ENCODE peak calls at places on chromosomes 5 and 9, in nine cellular contexts. P is suprapubic skin, N is HCT116, E is pancreas, Q is testis, A is right atrium auricular region, T is cardiac muscle cell, O is ovary, X is cardiac fibroblast. F is an unnamed sample.

GRCh38 chr9:125999504-125999881 is 252.3 kb downstream of the PBX3 start:
- DNase-seq in P (no peak), X (no peak), O (no peak), A (no peak), Q (no peak), T (no peak), E (no peak), N (no peak), F (no peak)

GRCh38 chr5:176542135-176542595 is 5.0 kb upstream of the RNF44 start:
- DNase-seq in O (peak; percentile 55), P (no peak), E (peak; percentile 36), Q (peak; percentile 55), N (no peak), A (no peak), X (no peak), T (no peak), F (no peak)

GRCh38 chr9:132075853-132076252 is 3.8 kb downstream of the MED27 start:
- DNase-seq in Q (no peak), A (no peak), T (no peak), P (no peak), X (no peak), E (no peak), N (no peak), O (no peak), F (no peak)

GRCh38 chr5:54205453-54205852 is 104.9 kb downstream of the ARL15 start:
- DNase-seq in X (no peak), E (no peak), N (no peak), O (no peak), T (no peak), A (no peak), Q (no peak), P (no peak), F (no peak)

GRCh38 chr9:129164246-129164930 is 13.7 kb downstream of the IER5L start:
- DNase-seq in E (peak; percentile 55), T (no peak), A (peak; percentile 86), X (peak; percentile 55), Q (peak; percentile 74), P (no peak), N (no peak), O (peak; percentile 45), F (no peak)

GRCh38 chr9:108634164-108634563 is 221.6 kb downstream of the ACTL7B start:
- DNase-seq in X (peak; percentile 58), T (no peak), E (no peak), P (no peak), Q (no peak), N (peak; percentile 12), O (no peak), A (no peak), F (no peak)

GRCh38 chr9:31590091-31590490 is 794.4 kb upstream of the ACO1 start:
- DNase-seq in O (no peak), N (no peak), X (peak; percentile 29), P (no peak), Q (no peak), E (no peak), A (no peak), T (no peak), F (no peak)

GRCh38 chr5:149677721-149678120 is 52.4 kb upstream of the PPARGC1B start:
- DNase-seq in N (no peak), P (no peak), A (no peak), E (no peak), O (no peak), T (no peak), X (no peak), Q (no peak), F (peak; percentile 36)

GRCh38 chr5:53024535-53024934 is 35.4 kb downstream of the ITGA2 start:
- DNase-seq in E (no peak), T (no peak), X (no peak), N (no peak), Q (no peak), A (no peak), P (no peak), O (no peak), F (no peak)

GRCh38 chr5:142246263-142246662 is 78.6 kb downstream of the SPRY4 start:
- DNase-seq in T (no peak), Q (peak; percentile 76), N (no peak), P (no peak), A (peak; percentile 65), O (no peak), X (peak; percentile 53), E (peak; percentile 18), F (no peak)

GRCh38 chr9:33222031-33222430 is 17.9 kb upstream of the SPINK4 start:
- DNase-seq in X (no peak), E (no peak), T (no peak), A (no peak), P (no peak), Q (no peak), N (no peak), O (no peak), F (no peak)

GRCh38 chr9:33225319-33226152 is 14.4 kb upstream of the SPINK4 start:
- DNase-seq in O (peak; percentile 57), Q (peak; percentile 80), N (peak; percentile 68), X (peak; percentile 87), P (no peak), T (peak; percentile 71), A (peak; percentile 73), E (peak; percentile 74), F (peak; percentile 61)

GRCh38 chr9:33220681-33221567 is 19.0 kb upstream of the SPINK4 start:
- DNase-seq in P (no peak), A (no peak), N (no peak), X (no peak), Q (no peak), E (no peak), O (no peak), T (no peak), F (no peak)

GRCh38 chr9:33221568-33221884 is 18.4 kb upstream of the SPINK4 start:
- DNase-seq in A (no peak), E (no peak), T (no peak), N (no peak), P (no peak), Q (no peak), O (no peak), X (no peak), F (no peak)

GRCh38 chr9:33223696-33224095 is 16.3 kb upstream of the SPINK4 start:
- DNase-seq in P (no peak), T (no peak), N (no peak), O (no peak), X (peak; percentile 45), A (no peak), Q (peak; percentile 25), E (no peak), F (no peak)
- TF ChIP-seq CTCF in P (no peak), T (peak; percentile 35), N (peak; percentile 38), O (no peak), X (peak; percentile 21), A (no peak), Q (no peak), E (no peak), F (no peak)

GRCh38 chr9:14351206-14351605 is 37.3 kb upstream of the NFIB start:
- DNase-seq in O (no peak), E (no peak), N (no peak), Q (no peak), T (no peak), X (no peak), A (no peak), P (no peak), F (no peak)
- H3K4me3 ChIP-seq in O (no peak overlapping the region), E (no peak overlapping the region), N (no peak overlapping the region), Q (no peak overlapping the region), T (no peak overlapping the region), X (no peak overlapping the region), A (no peak overlapping the region), P (peak overlapping the region; percentile 61), F (no peak overlapping the region)

DNA sequence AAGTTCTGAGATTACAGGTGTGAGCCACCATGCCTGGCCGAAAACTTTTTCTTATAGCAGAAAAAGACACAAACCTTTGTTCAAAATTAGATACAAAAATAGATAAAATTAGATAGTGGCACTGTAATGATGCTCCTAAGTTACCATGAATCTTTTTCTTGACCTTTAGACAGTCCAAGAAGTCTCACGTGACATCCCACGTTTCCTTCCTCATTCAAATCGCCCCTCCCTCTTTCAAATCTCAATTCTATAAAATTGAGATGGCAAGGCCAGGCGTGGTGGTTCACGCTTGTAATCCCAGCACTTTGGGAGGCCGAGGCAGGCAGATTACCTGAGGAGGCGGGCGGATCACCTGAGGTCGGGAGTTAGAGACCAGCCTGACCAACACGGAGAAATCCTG is 7.7 kb upstream of the ZCCHC10 start:
- DNase-seq in E (no peak), Q (no peak), T (no peak), N (no peak), O (no peak), X (no peak), P (no peak), A (no peak), F (no peak)
- TF ChIP-seq CTCF in E (no peak), Q (no peak), T (no peak), N (no peak), O (no peak), X (no peak), P (no peak), A (no peak), F (no peak)

GRCh38 chr9:77019810-77020437 is 469 bp downstream of the FOXB2 start:
- DNase-seq in X (no peak), Q (no peak), N (no peak), O (no peak), E (no peak), P (no peak), T (no peak), A (no peak), F (no peak)

GRCh38 chr9:77019010-77019809 is at the start of gene FOXB2:
- DNase-seq in X (no peak), A (no peak), P (no peak), N (no peak), T (no peak), E (no peak), Q (no peak), O (no peak), F (no peak)

GRCh38 chr9:77021928-77022782 is 2.7 kb downstream of the FOXB2 start:
- DNase-seq in Q (no peak), O (no peak), T (no peak), P (no peak), A (no peak), E (no peak), N (no peak), X (no peak), F (no peak)

GRCh38 chr9:77021289-77021927 is 2.0 kb downstream of the FOXB2 start:
- DNase-seq in O (no peak), A (no peak), P (no peak), Q (no peak), E (no peak), T (no peak), N (no peak), X (peak; percentile 56), F (no peak)

DNA sequence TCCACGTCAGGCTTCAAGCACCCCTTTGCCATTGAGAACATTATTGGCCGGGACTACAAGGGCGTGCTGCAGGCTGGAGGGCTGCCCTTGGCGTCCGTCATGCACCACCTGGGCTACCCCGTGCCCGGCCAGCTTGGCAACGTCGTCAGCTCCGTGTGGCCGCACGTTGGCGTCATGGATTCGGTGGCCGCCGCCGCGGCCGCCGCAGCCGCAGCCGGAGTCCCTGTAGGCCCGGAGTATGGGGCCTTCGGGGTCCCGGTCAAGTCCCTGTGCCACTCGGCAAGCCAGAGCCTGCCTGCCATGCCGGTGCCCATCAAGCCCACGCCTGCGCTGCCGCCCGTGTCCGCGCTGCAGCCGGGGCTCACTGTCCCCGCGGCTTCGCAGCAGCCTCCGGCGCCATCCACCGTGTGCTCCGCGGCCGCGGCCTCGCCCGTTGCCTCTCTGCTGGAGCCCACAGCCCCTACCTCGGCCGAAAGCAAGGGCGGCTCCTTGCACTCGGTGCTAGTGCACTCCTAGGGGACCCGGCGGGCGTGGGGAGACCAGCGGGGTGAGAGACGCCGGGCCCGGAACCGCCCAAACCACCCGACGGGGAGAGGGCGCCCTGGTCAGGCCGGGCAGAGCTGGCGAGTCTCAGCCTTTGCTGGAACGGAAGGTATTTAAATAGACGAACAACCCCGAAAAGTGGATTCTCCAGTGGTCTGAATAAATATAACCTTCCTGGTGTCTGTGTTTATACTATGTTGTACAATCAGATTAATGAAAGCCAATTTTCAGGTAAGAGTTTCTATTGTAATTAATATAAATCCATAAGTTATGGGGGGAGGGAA is 1.2 kb downstream of the FOXB2 start:
- DNase-seq in N (no peak), A (no peak), Q (no peak), X (no peak), O (no peak), T (no peak), P (no peak), E (no peak), F (no peak)
- H3K4me3 ChIP-seq in N (no peak overlapping the region), A (no peak overlapping the region), Q (no peak overlapping the region), X (no peak overlapping the region), O (no peak overlapping the region), T (no peak overlapping the region), P (peak overlapping the region; percentile 38), E (peak overlapping the region; percentile 16), F (peak overlapping the region; percentile 1)